ENCODE peak calls at places on chromosome 22, in six cellular contexts. U is 8988T; W is nephron progenitor cell; F is stimulated activated CD4-positive, alpha-beta T cell treated with anti-CD3 and anti-CD28 coated beads, Interleukin-1b, Interleukin-23, amount 100 ng/mL, for 4 hours; J is H9; Z is CD4-positive, alpha-beta T cell. M is an unnamed sample.

GRCh38 chr22:32005453-32005852 is 37.6 kb upstream of the SLC5A1 start:
- DNase-seq in Z (no peak), W (no peak), J (no peak), U (no peak), F (no peak), M (no peak)

GRCh38 chr22:21961886-21962654 is 9.4 kb upstream of the PPM1F start:
- DNase-seq in W (no peak), F (no peak), J (no peak), U (no peak), Z (no peak), M (no peak)

GRCh38 chr22:47333625-47334024 is 571.2 kb downstream of the TBC1D22A start:
- DNase-seq in Z (no peak), U (no peak), F (no peak), W (no peak), J (no peak), M (no peak)

GRCh38 chr22:25153961-25154685 is 45.5 kb upstream of the CRYBB3 start:
- DNase-seq in U (no peak), J (no peak), Z (no peak), F (no peak), W (no peak), M (peak)

GRCh38 chr22:35961480-35961902 is 67.1 kb downstream of the RBFOX2 start:
- DNase-seq in F (no peak), U (no peak), Z (no peak), J (peak), W (peak), M (peak)

GRCh38 chr22:36415415-36416168 is 27.8 kb upstream of the MYH9 start:
- DNase-seq in W (no peak), J (no peak), F (no peak), U (no peak), Z (no peak), M (no peak)

GRCh38 chr22:19576460-19577421 is 52.5 kb upstream of the CLDN5 start:
- DNase-seq in U (no peak), W (peak), Z (peak), J (peak), F (peak), M (peak)

GRCh38 chr22:42613869-42614268 is 814 bp downstream of the POLDIP3 start:
- DNase-seq in W (no peak), J (no peak), F (peak), U (no peak), Z (no peak), M (no peak)

GRCh38 chr22:25751174-25751581 is 9.2 kb downstream of the MYO18B start:
- DNase-seq in J (no peak), F (no peak), U (no peak), W (no peak), Z (no peak), M (no peak)

GRCh38 chr22:18000441-18001039 is 23.8 kb downstream of the MICAL3 start:
- DNase-seq in U (no peak), J (no peak), F (no peak), W (peak), Z (no peak), M (peak)

GRCh38 chr22:43878831-43879550 is 12.8 kb downstream of the PNPLA5 start:
- DNase-seq in J (no peak), Z (no peak), U (no peak), W (no peak), F (no peak), M (no peak)

GRCh38 chr22:27790396-27791216 is 10.9 kb downstream of the MN1 start:
- DNase-seq in W (peak), U (no peak), Z (no peak), F (no peak), J (no peak), M (no peak)